ENCODE peak calls at places on chromosomes 11 and 22, in six cellular contexts. R is fibroblast of mammary gland; A is CD4-positive, CD25-positive, alpha-beta regulatory T cell; C is OCI-LY7; N is ovary; V is psoas muscle. D is an unnamed sample.

GRCh38 chr22:43008509-43008908 is 6.4 kb downstream of the PACSIN2 start:
- DNase-seq in R (no peak), A (no peak), C (no peak), N (no peak), V (peak; percentile 46), D (no peak)

GRCh38 chr11:75639752-75640151 is 29.1 kb downstream of the MAP6 start:
- DNase-seq in R (peak; percentile 20), A (no peak), C (no peak), N (peak; percentile 75), V (peak; percentile 58), D (peak; percentile 17)

GRCh38 chr11:63508009-63508408 is 2.1 kb downstream of the LGALS12 start:
- DNase-seq in R (peak; percentile 15), A (peak; percentile 18), C (peak; percentile 41), N (no peak), V (peak; percentile 37), D (no peak)

GRCh38 chr11:59846556-59846955 is 1.3 kb upstream of the CBLIF start:
- DNase-seq in R (no peak), A (no peak), C (no peak), N (no peak), V (no peak), D (no peak)

GRCh38 chr11:128759168-128759567 is 65.3 kb downstream of the FLI1 start:
- DNase-seq in R (no peak), A (no peak), C (no peak), N (no peak), V (no peak), D (no peak)

GRCh38 chr11:96114178-96115070 is 190.5 kb upstream of the MTMR2 start:
- DNase-seq in R (no peak), A (no peak), C (no peak), N (no peak), V (no peak), D (no peak)

GRCh38 chr11:66861051-66861773 is 4.3 kb downstream of the LRFN4 start:
- DNase-seq in R (no peak), A (no peak), C (no peak), N (no peak), V (no peak), D (no peak)

GRCh38 chr11:44007746-44008501 is 39.9 kb upstream of the ACCSL start:
- DNase-seq in R (no peak), A (no peak), C (no peak), N (no peak), V (no peak), D (peak; percentile 47)

GRCh38 chr11:43567396-43567975 is 113.1 kb upstream of the HSD17B12 start:
- DNase-seq in R (peak; percentile 66), A (peak; percentile 61), C (peak; percentile 61), N (no peak), V (no peak), D (no peak)

GRCh38 chr11:129721685-129722084 is 94.0 kb upstream of the TMEM45B start:
- DNase-seq in R (no peak), A (no peak), C (no peak), N (no peak), V (no peak), D (no peak)

GRCh38 chr11:70132641-70133040 is 54.5 kb downstream of the ANO1 start:
- DNase-seq in R (no peak), A (no peak), C (no peak), N (no peak), V (no peak), D (no peak)

GRCh38 chr11:47981667-47982404 is 1.5 kb downstream of the PTPRJ start:
- DNase-seq in R (no peak), A (peak; percentile 55), C (peak; percentile 41), N (no peak), V (peak; percentile 29), D (no peak)

GRCh38 chr11:119567667-119568582 is 145.0 kb upstream of the THY1 start:
- DNase-seq in R (peak; percentile 97), A (no peak), C (no peak), N (no peak), V (no peak), D (peak; percentile 68)

GRCh38 chr22:37403267-37403960 is 23.9 kb downstream of the ELFN2 start:
- DNase-seq in R (no peak), A (no peak), C (no peak), N (no peak), V (no peak), D (no peak)
- H3K4me3 ChIP-seq in R (no peak overlapping the region), A (no peak overlapping the region), C (no peak overlapping the region), N (no peak overlapping the region), V (no peak overlapping the region), D (no peak overlapping the region)

DNA sequence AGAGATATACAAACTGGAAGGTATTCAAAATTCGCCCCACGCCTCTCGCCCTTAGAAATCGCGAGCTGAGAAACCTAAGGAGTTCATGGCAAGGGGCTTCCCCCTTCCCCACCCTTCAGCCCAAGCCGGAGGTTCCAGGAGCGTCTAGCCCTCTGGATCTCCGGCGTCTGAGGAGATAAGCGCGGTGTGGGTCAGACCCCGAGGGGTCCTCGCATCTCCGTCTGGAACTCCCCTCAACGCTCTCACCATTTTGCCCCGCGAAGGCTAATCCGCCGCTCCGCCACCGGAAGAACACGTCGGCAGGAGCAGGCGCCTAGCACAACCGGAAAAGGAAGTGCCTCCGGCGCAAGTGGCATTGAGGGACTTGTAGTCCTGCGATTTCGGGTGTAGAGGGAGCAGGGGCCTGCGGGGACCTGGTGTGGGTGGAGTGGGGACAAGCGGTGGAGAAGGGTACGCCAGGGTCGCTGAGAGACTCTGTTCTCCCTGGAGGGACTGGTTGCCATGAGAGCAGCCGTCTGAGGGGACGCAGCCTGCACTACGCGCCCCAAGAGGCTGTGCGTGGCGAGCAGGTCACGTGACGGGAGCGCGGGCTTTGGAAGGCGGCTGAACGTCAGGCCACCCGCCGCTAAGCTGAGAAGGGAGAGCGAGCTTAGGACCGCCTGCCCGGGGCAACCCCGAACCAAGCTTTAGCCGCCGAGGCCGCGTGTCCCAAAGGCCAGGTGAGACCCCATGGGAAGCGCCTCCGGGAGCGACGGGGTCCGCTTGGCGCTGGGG is at the start of the genes FEN1 and TMEM258:
- DNase-seq in R (peak; percentile 92), A (peak; percentile 95), C (peak; percentile 92), N (peak; percentile 91), V (peak; percentile 90), D (peak; percentile 88)
- H3K4me3 ChIP-seq in R (peak within 1 kb of the TSS; percentile 94), A (peak within 1 kb of the TSS; percentile 93), C (peak within 1 kb of the TSS; percentile 97), N (peak within 1 kb of the TSS; percentile 65), V (peak within 1 kb of the TSS; percentile 86), D (peak within 1 kb of the TSS; percentile 93)

GRCh38 chr22:45889093-45889538 is 87.8 kb downstream of the WNT7B start:
- DNase-seq in R (no peak), A (no peak), C (no peak), N (no peak), V (peak; percentile 12), D (no peak)
- H3K4me3 ChIP-seq in R (no peak overlapping the region), A (no peak overlapping the region), C (no peak overlapping the region), N (no peak overlapping the region), V (no peak overlapping the region), D (no peak overlapping the region)

DNA sequence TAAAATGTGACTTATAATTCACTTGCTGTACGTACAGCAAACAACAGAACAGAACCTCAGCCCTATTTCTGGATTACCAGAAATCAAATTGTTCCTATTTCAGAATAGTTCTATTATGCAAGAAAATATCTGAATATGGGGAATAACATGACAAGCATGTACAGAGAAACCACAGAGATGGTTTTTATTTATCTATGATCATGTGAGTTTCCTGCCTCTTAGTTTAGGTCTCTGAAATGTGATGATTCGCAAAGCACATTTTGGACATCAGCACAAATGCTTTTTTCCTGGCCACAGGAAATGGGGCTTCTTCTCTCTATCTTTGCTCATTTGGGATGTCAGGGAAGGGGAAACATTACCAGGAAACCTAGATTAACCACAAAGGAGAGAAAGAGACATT is 266.7 kb upstream of the CTSC start:
- DNase-seq in R (peak; percentile 73), A (no peak), C (no peak), N (no peak), V (no peak), D (peak; percentile 75)
- H3K4me3 ChIP-seq in R (no peak overlapping the region), A (no peak overlapping the region), C (no peak overlapping the region), N (no peak overlapping the region), V (no peak overlapping the region), D (no peak overlapping the region)

GRCh38 chr11:73270855-73271477 is 1.2 kb upstream of the P2RY6 start:
- DNase-seq in R (no peak), A (no peak), C (no peak), N (no peak), V (no peak), D (no peak)

GRCh38 chr11:73270089-73270854 is 1.9 kb upstream of the P2RY6 start:
- DNase-seq in R (no peak), A (no peak), C (peak; percentile 44), N (no peak), V (no peak), D (no peak)

GRCh38 chr11:73272680-73273038 is 521 bp downstream of the P2RY6 start:
- DNase-seq in R (no peak), A (no peak), C (no peak), N (no peak), V (no peak), D (no peak)

GRCh38 chr11:73273246-73273890 is 1.2 kb downstream of the P2RY6 start:
- DNase-seq in R (no peak), A (no peak), C (no peak), N (no peak), V (no peak), D (no peak)

DNA sequence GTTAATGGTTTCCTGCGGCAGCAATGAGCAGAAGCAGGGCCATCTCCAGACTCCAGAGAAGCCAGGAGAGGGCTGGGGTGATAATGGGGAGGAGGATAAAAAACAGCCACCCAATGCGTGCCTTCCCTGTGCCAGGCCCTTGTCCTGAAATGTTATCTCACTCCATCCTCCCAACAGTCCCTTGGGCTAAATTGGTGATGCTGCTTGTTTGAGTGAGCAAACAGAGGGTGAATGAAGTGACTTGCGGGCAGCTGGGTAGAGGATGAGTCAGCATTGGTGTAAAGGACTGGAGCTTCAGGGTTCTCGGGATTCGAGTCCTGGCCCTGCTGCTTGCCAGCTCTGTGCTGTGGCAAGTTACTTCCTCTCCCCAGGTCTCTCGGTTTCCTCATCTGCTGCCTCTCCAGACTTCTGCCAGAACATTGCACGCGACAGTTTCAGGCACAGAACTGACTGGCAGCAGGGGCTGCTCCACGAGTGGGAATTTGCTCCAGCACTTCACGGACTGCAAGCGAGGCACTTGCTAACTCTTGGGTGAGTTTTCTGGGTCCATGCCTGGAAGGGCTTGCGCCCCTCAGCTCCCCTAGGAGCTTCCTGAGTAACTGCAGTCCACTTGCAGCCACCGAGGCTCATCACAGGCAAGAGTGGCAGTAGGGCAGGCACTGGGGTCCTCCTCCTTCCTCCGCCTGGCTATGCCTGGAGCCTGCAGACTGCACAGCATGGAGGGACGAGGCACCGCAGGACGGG is at the start of gene P2RY6:
- DNase-seq in R (peak; percentile 37), A (no peak), C (no peak), N (no peak), V (peak; percentile 42), D (peak; percentile 26)
- H3K4me3 ChIP-seq in R (no peak within 1 kb of the TSS), A (no peak within 1 kb of the TSS), C (no peak within 1 kb of the TSS), N (no peak within 1 kb of the TSS), V (peak within 1 kb of the TSS; percentile 32), D (no peak within 1 kb of the TSS)

GRCh38 chr11:62057069-62057468 is 66.7 kb upstream of the INCENP start:
- DNase-seq in R (no peak), A (no peak), C (no peak), N (no peak), V (no peak), D (no peak)
- H3K4me3 ChIP-seq in R (no peak overlapping the region), A (no peak overlapping the region), C (no peak overlapping the region), N (no peak overlapping the region), V (no peak overlapping the region), D (no peak overlapping the region)

D was measured in foreskin fibroblast.